ENCODE peak calls at places on chromosomes 13 and 19, in six cellular contexts. C is AG04450, O is breast epithelium, R is A673, P is tibial artery, L is uterus. E is an unnamed sample.
A peak's percentile ranks its signal among the peaks of the same experiment; 100 is the strongest.

GRCh38 chr13:94323746-94324408 is 155.6 kb downstream of the DCT start:
- DNase-seq in R (peak; percentile 58), L (no peak), O (no peak), P (no peak), C (no peak), E (no peak)

GRCh38 chr19:40398417-40399056 is 8.6 kb upstream of the HIPK4 start:
- DNase-seq in R (no peak), C (no peak), O (peak; percentile 82), L (no peak), P (no peak), E (no peak)

GRCh38 chr13:50222569-50223332 is 207.5 kb downstream of the KCNRG start:
- DNase-seq in R (no peak), P (peak; percentile 74), C (no peak), O (peak; percentile 54), L (peak; percentile 73), E (peak; percentile 41)

GRCh38 chr19:50311723-50312635 is 17.2 kb downstream of the KCNC3 start:
- DNase-seq in C (no peak), L (no peak), R (peak; percentile 94), P (no peak), O (no peak), E (no peak)

GRCh38 chr19:41646589-41647204 is 19.8 kb upstream of the CEACAM4 start:
- DNase-seq in L (no peak), C (no peak), P (no peak), O (no peak), R (peak; percentile 25), E (no peak)

GRCh38 chr13:100535401-100536135 is 53.0 kb downstream of the GGACT start:
- DNase-seq in C (no peak), R (no peak), O (no peak), L (no peak), P (peak; percentile 53), E (no peak)

GRCh38 chr19:8069116-8069973 is 16.8 kb downstream of the CCL25 start:
- DNase-seq in R (peak; percentile 29), L (no peak), C (no peak), P (no peak), O (no peak), E (no peak)

GRCh38 chr19:709965-710714 is 1.4 kb downstream of the PALM start:
- DNase-seq in P (peak; percentile 48), L (peak; percentile 55), R (no peak), C (no peak), O (no peak), E (no peak)

GRCh38 chr13:108495686-108496363 is 133.6 kb upstream of the MYO16 start:
- DNase-seq in P (no peak), L (no peak), O (no peak), C (no peak), R (peak; percentile 5), E (no peak)

GRCh38 chr13:37144661-37145060 is 39.2 kb upstream of the CSNK1A1L start:
- DNase-seq in P (no peak), O (no peak), L (no peak), R (no peak), C (no peak), E (no peak)

GRCh38 chr13:74850893-74851292 is 631.1 kb downstream of the TBC1D4 start:
- DNase-seq in R (no peak), C (no peak), P (no peak), O (no peak), L (no peak), E (no peak)

GRCh38 chr19:55070755-55071502 is 4.7 kb upstream of the EPS8L1 start:
- DNase-seq in R (no peak), L (no peak), C (peak; percentile 11), P (no peak), O (peak; percentile 39), E (no peak)

GRCh38 chr19:787551-787950 is 9.7 kb upstream of the PTBP1 start:
- DNase-seq in L (no peak), C (no peak), O (no peak), R (no peak), P (no peak), E (no peak)

GRCh38 chr19:3338541-3339181 is 27.7 kb upstream of the NFIC start:
- DNase-seq in O (peak; percentile 77), R (no peak), L (peak; percentile 37), C (no peak), P (peak; percentile 56), E (no peak)

GRCh38 chr19:31783592-31783991 is 434.4 kb upstream of the TSHZ3 start:
- DNase-seq in C (no peak), R (no peak), L (no peak), O (no peak), P (no peak), E (peak; percentile 10)

GRCh38 chr13:60431108-60431700 is 34.2 kb downstream of the TDRD3 start:
- DNase-seq in C (peak; percentile 21), O (no peak), P (no peak), R (peak; percentile 87), L (no peak), E (no peak)

GRCh38 chr13:51257187-51257586 is 35.0 kb downstream of the FAM124A start:
- DNase-seq in R (no peak), L (no peak), P (no peak), O (no peak), C (no peak), E (no peak)

GRCh38 chr13:22717036-22717435 is 463.7 kb upstream of the SGCG start:
- DNase-seq in P (no peak), O (no peak), R (no peak), C (no peak), L (no peak), E (no peak)

GRCh38 chr19:41887711-41888382 is 4.9 kb downstream of the ARHGEF1 start:
- DNase-seq in L (no peak), C (no peak), P (no peak), R (no peak), O (peak; percentile 63), E (no peak)

GRCh38 chr19:8366961-8367326 is 3.0 kb downstream of the ANGPTL4 start:
- DNase-seq in O (no peak), L (peak; percentile 74), P (no peak), R (no peak), C (no peak), E (no peak)

GRCh38 chr13:108993346-108993745 is 363.9 kb downstream of the MYO16 start:
- DNase-seq in R (no peak), C (no peak), P (no peak), L (no peak), O (no peak), E (no peak)

GRCh38 chr13:61013782-61014181 is 401.9 kb downstream of the PCDH20 start:
- DNase-seq in R (no peak), O (no peak), P (no peak), L (no peak), C (no peak), E (no peak)

GRCh38 chr13:93625536-93625935 is 398.9 kb downstream of the GPC6 start:
- DNase-seq in R (peak; percentile 4), P (no peak), C (no peak), O (no peak), L (no peak), E (no peak)

GRCh38 chr13:42696191-42696590 is 85.2 kb upstream of the FAM216B start:
- DNase-seq in C (peak; percentile 23), O (no peak), P (no peak), R (no peak), L (no peak), E (no peak)

GRCh38 chr13:36088001-36088400 is 43.2 kb downstream of the DCLK1 start:
- DNase-seq in R (no peak), L (no peak), C (no peak), P (no peak), O (no peak), E (no peak)

GRCh38 chr19:39829702-39830275 is 4.2 kb downstream of the DYRK1B start:
- DNase-seq in C (no peak), R (no peak), P (no peak), O (no peak), L (no peak), E (no peak)

GRCh38 chr13:25169951-25170553 is 2.0 kb downstream of the AMER2 start:
- DNase-seq in R (peak; percentile 70), C (no peak), P (no peak), O (no peak), L (no peak), E (no peak)

GRCh38 chr13:100363351-100363750 is 225.2 kb downstream of the GGACT start:
- DNase-seq in C (peak; percentile 26), R (peak; percentile 35), O (no peak), P (no peak), L (no peak), E (no peak)

DNA sequence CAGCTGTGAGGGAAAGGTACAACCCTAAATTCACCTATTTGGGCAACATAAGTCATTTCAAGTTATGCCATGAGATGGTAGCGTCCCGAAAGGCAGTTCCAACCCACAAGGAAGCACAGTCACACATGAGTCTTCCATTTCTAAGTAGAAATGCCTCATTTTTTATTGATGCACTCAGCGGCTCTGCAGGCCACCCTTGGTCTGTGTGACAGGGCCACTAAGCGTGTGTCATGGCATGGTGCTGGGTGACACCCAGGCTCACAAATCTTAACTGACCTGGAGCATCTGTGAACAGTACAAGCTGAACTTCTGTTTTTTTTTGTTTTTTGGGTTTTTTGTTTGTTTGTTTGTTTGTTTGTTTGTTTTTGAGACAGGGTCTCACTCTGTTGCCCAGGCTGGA is 15.1 kb downstream of the RAB20 start:
- DNase-seq in O (no peak), C (no peak), L (no peak), P (no peak), R (no peak), E (no peak)
- H3K4me3 ChIP-seq in O (no peak overlapping the region), C (no peak overlapping the region), L (no peak overlapping the region), P (no peak overlapping the region), R (no peak overlapping the region), E (no peak overlapping the region)

GRCh38 chr13:95698047-95698749 is 21.3 kb downstream of the DNAJC3 start:
- DNase-seq in P (no peak), O (no peak), L (no peak), C (no peak), R (no peak), E (peak; percentile 36)
- TF ChIP-seq CTCF in P (no peak), O (no peak), L (no peak), C (peak; percentile 29), R (peak; percentile 29), E (peak; percentile 32)

DNA sequence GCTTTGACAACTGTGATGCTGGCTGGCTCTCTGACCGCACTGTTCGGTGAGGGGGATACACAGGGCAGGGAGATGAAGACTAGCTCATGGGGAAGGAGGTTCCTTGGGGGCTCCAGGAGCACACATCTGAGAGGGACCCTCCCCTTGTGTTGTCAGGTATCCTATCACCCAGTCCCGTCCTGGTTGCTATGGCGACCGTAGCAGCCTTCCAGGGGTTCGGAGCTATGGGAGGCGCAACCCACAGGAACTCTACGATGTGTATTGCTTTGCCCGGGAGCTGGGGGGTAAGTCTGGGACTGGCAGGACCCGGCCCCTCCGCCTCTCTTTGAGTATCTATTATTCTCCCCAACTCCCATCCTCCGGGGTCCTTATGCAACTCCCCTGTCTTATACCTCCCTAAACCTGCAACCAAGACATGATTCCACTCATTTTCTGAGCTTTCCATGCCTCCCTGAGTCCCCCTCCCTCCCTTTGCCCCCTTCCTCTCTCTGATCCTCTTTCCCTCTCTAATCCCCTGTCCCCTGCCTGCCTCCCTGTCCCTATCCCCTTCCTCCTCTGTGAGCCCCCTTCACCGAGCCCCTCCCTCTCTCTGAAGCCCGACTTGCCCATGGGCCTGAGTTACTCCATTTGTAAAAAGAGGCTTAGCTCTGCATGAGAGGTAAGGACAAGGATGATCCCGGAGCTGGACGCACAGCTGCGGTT is 12.5 kb downstream of the NCAN start:
- DNase-seq in P (no peak), L (no peak), C (no peak), O (no peak), R (no peak), E (no peak)
- H3K4me3 ChIP-seq in P (no peak overlapping the region), L (no peak overlapping the region), C (no peak overlapping the region), O (no peak overlapping the region), R (peak overlapping the region; percentile 35), E (no peak overlapping the region)

DNA sequence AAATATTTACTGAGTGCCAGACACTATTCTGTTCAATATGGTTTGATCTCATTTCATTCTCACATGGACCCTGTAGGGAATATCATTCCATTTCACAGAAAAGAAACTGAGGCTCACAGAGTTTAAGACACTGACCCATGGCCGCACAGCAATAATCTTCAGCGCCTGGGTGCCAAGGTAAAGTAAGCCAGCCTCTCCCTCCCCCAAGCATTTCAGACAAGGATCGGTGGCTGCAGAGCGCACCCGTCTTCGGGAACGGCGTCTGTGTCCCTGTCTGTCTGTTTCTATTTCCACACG is 4.3 kb upstream of the PDE4A start:
- DNase-seq in L (no peak), C (no peak), O (no peak), P (no peak), R (no peak), E (no peak)
- TF ChIP-seq CTCF in L (no peak), C (no peak), O (no peak), P (no peak), R (no peak), E (no peak)